ENCODE peak calls at places on chromosomes 13 and 19, in seven cellular contexts. N, A, O, U, V, F and B are unnamed samples.

GRCh38 chr19:50981587-50982146 is 2.0 kb downstream of the KLK7 start:
- DNase-seq in N (no peak), A (no peak), O (no peak), U (no peak), V (no peak), F (no peak), B (no peak)

GRCh38 chr19:46416077-46416709 is 2.8 kb upstream of the CCDC8 start:
- DNase-seq in N (peak), A (peak), O (peak), U (peak), V (peak), F (peak), B (peak)

GRCh38 chr19:3210347-3211017 is 14.0 kb upstream of the CELF5 start:
- DNase-seq in N (peak), A (no peak), O (peak), U (peak), V (peak), F (peak), B (no peak)

GRCh38 chr19:51719251-51719901 is 4.4 kb downstream of the HAS1 start:
- DNase-seq in N (peak), A (no peak), O (no peak), U (peak), V (no peak), F (no peak), B (no peak)

GRCh38 chr13:62210951-62211350 is 795.3 kb upstream of the PCDH20 start:
- DNase-seq in N (no peak), A (no peak), O (no peak), U (no peak), V (no peak), F (no peak), B (no peak)

GRCh38 chr13:97945792-97946419 is 7.6 kb upstream of the IPO5 start:
- DNase-seq in N (no peak), A (peak), O (no peak), U (no peak), V (no peak), F (no peak), B (no peak)

GRCh38 chr19:6728346-6728745 is 7.9 kb upstream of the C3 start:
- DNase-seq in N (no peak), A (no peak), O (no peak), U (no peak), V (no peak), F (no peak), B (no peak)

GRCh38 chr19:50658438-50659317 is 9.4 kb downstream of the C19orf81 start:
- DNase-seq in N (peak), A (peak), O (no peak), U (peak), V (peak), F (peak), B (peak)

GRCh38 chr13:44903596-44903995 is 85.7 kb downstream of the NUFIP1 start:
- DNase-seq in N (no peak), A (peak), O (peak), U (no peak), V (peak), F (no peak), B (no peak)

GRCh38 chr19:36401475-36401874 is 17.0 kb downstream of the ZFP82 start:
- DNase-seq in N (no peak), A (no peak), O (no peak), U (no peak), V (no peak), F (no peak), B (no peak)

GRCh38 chr13:67120872-67121531 is 109.1 kb downstream of the PCDH9 start:
- DNase-seq in N (no peak), A (peak), O (peak), U (no peak), V (no peak), F (no peak), B (no peak)

GRCh38 chr13:43054803-43055802 is 31.7 kb downstream of the DNAJC15 start:
- DNase-seq in N (peak), A (peak), O (peak), U (no peak), V (peak), F (no peak), B (peak)

GRCh38 chr19:57477191-57478008 is at the start of gene ZNF772:
- DNase-seq in N (peak), A (peak), O (peak), U (peak), V (peak), F (peak), B (peak)

GRCh38 chr13:40974460-40975407 is 44.4 kb downstream of the ELF1 start:
- DNase-seq in N (peak), A (peak), O (peak), U (no peak), V (peak), F (no peak), B (peak)

GRCh38 chr19:46271488-46272197 is 25.2 kb upstream of the HIF3A start:
- DNase-seq in N (no peak), A (peak), O (peak), U (no peak), V (peak), F (peak), B (no peak)

GRCh38 chr13:28636677-28637317 is 22.1 kb upstream of the POMP start:
- DNase-seq in N (peak), A (peak), O (peak), U (peak), V (peak), F (peak), B (peak)

GRCh38 chr19:44003461-44004134 is 841 bp downstream of the ZNF230 start:
- DNase-seq in N (no peak), A (no peak), O (peak), U (peak), V (no peak), F (no peak), B (no peak)

GRCh38 chr13:30053904-30054303 is 203.5 kb upstream of the UBL3 start:
- DNase-seq in N (peak), A (no peak), O (no peak), U (no peak), V (peak), F (no peak), B (no peak)

GRCh38 chr19:55283548-55284393 is at the start of gene BRSK1:
- DNase-seq in N (peak), A (peak), O (peak), U (peak), V (peak), F (no peak), B (peak)

GRCh38 chr19:51317381-51317780 is 5.9 kb downstream of the IGLON5 start:
- DNase-seq in N (no peak), A (no peak), O (no peak), U (no peak), V (no peak), F (no peak), B (no peak)

GRCh38 chr19:14576363-14576762 is 4.5 kb upstream of the NDUFB7 start:
- DNase-seq in N (no peak), A (no peak), O (no peak), U (no peak), V (no peak), F (no peak), B (no peak)

GRCh38 chr19:23393121-23393520 is 2.1 kb downstream of the ZNF91 start:
- DNase-seq in N (no peak), A (no peak), O (no peak), U (no peak), V (no peak), F (peak), B (no peak)

GRCh38 chr13:54758795-54759194 is 1730.2 kb downstream of the OLFM4 start:
- DNase-seq in N (no peak), A (no peak), O (no peak), U (no peak), V (peak), F (no peak), B (no peak)

GRCh38 chr13:75175575-75175974 is 306.4 kb downstream of the TBC1D4 start:
- DNase-seq in N (no peak), A (peak), O (no peak), U (no peak), V (no peak), F (no peak), B (no peak)

GRCh38 chr13:71285700-71286099 is 581.3 kb downstream of the DACH1 start:
- DNase-seq in N (no peak), A (no peak), O (peak), U (no peak), V (peak), F (no peak), B (no peak)

DNA sequence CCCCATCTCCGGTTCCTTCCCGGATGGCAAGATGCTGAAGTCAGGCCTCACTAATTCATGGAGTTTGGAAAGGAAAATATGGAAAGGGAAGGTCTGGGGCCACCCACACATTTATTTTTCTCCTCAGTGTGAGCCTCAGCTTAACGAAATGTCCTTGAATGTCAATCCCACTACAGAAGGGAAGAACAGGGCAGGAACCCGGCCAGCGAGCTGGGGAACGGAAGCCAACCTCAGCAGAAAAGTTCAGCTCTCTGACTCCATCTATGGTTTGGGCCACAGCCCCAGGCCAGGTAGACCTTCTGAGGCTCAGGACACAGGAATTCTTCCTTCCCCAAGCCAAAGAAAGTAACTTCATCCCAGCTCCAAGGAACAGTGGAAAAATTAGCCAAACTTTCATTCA is 8.4 kb downstream of the C19orf12 start:
- DNase-seq in N (no peak), A (no peak), O (no peak), U (no peak), V (no peak), F (no peak), B (no peak)
- H3K18ac ChIP-seq in N (no peak), A (no peak), O (no peak), U (no peak), V (no peak), F (no peak), B (no peak)

GRCh38 chr13:39493966-39494365 is 109.0 kb downstream of the LHFPL6 start:
- DNase-seq in N (peak), A (no peak), O (no peak), U (no peak), V (no peak), F (no peak), B (no peak)
- H2AK5ac ChIP-seq in N (no peak), A (no peak), O (no peak), U (no peak), V (no peak), F (no peak), B (no peak)

DNA sequence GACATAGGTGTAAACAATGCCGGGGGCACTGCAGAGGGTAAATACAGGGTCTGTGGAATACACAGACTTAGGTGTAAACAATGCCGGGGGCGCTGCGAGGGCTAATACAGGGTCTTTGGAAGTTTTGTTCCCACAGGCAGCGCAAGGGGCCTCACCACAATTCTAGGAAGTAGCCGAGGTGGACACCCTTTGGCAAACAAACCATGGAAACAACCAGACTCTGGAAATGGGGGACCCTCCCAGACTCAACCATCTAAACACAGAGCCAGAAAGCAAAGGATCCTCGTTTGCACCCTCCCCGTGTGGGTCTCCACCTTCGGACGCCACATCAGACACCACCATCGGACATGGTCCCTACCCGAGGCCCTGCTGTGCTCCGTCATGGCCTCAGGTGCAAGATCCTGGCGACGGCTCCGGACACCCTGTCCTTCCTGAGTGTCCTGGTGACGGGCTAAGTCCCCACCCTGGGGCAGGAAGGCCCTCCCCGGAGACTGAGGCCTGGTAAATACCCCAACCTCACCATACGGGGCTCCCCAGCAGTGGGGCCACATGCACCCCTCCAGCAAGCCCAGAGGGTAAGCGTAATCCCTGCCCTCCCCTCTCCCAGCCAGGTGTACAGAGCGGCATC is 16.7 kb upstream of the PLPP2 start:
- DNase-seq in N (no peak), A (no peak), O (no peak), U (no peak), V (no peak), F (no peak), B (no peak)
- H3K18ac ChIP-seq in N (no peak), A (no peak), O (no peak), U (no peak), V (no peak), F (no peak), B (no peak)

DNA sequence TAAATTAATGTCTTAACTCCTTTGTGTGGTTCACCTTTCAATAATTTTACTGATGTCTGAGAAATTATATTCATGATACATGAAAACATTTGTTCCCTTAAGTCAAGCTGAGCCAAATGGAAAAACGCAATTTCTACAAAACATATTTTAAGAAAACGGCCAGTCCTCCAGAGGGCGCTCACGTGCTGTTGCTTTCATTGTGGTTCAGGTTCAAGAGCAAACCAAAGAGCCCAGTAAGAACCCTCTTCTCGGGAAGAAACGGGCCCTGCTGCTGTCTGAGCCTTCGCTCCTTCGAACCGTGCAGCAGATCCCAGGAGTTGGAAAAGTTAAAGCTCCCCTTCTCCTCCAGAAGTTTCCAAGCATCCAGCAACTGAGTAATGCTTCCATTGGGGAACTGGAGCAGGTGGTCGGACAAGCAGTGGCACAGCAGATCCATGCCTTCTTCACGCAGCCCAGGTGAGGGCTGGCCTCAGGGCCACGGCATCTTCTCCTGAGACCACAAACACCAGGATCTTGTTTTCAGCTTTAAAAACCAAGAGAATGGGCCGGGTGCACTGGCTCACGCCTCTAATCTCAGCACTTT is 4.3 kb downstream of the FAAP24 start:
- DNase-seq in N (peak), A (peak), O (peak), U (peak), V (peak), F (peak), B (peak)
- H2AK5ac ChIP-seq in N (no peak), A (no peak), O (no peak), U (no peak), V (no peak), F (no peak), B (no peak)

DNA sequence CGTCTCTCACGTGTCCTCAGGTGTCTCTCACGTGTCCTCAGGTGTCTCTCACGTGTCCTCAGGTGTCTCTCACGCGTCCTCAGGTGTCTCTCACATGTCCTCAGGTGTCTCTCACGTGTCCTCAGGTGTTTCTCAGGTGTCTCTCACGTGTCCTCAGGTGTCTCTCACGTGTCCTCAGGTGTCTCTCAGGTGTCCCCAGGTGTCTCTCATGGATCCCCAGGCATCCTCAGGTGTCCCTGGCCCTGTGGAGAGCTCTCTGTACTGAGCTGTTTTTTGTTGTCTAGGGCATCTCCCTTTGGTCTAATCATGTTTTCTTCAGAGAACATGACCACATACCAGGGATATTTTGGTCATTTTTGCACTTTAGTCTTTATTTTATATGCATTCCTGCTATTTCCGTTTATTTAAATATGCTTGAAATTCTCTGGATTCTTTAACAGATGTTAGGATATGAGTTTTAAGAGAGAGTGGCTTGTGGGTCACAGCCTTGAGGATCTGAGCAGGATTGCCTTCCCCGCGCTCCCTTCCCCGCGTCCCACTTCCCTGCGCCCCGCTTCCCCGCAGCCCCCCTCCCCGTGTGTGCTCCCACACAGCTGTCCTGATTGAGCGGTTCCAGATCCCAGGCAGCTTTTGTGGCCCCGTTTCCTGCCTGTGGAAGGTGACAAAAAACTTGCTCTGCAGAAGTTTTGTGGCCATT is 31.9 kb downstream of the ATP4B start:
- DNase-seq in N (no peak), A (peak), O (peak), U (no peak), V (peak), F (no peak), B (no peak)
- H3K18ac ChIP-seq in N (no peak), A (peak), O (no peak), U (no peak), V (no peak), F (no peak), B (no peak)

DNA sequence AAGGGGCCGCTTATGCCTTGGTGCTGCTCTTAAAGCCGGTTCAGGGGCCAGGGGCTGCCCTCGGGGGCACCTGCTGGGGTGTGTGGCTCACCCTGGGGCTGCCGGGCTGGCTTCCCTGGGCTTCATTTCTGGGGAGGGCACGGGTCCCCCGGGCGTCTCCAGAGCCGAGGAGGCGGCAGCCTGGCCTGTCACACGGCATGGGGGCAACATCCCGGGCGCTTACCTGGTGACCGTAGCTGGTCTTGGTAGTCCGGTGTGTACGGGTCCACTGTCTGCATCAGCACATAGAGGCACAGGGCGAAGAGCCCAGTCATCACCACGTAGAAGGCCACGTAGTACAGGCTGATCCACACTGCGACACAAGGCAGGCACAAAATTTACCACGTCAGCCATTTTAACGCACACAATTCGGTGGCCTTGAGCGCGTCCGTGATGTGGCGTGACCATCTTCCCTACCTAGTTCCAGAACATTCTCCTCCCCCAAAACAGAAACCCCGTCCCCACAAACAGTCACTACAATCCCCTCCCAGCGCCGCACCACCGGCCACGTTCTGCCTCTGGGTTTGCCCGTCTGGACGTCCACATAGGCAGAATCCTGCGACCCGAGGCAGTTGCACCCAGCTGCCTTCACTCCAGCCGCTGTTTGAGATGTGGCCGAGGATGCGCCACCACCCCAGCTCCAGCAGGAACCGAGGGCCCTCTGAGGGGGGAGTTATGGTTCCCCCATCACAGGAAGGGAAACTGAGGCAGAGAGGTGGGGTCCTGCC is 3.2 kb downstream of the ATP4B start:
- DNase-seq in N (no peak), A (no peak), O (no peak), U (no peak), V (no peak), F (no peak), B (no peak)
- H2AK5ac ChIP-seq in N (no peak), A (no peak), O (no peak), U (no peak), V (no peak), F (no peak), B (peak)

GRCh38 chr13:49183672-49184315 is 36.3 kb upstream of the MLNR start:
- DNase-seq in N (no peak), A (peak), O (no peak), U (no peak), V (peak), F (no peak), B (no peak)
- H3K18ac ChIP-seq in N (no peak), A (no peak), O (no peak), U (no peak), V (peak), F (no peak), B (no peak)

DNA sequence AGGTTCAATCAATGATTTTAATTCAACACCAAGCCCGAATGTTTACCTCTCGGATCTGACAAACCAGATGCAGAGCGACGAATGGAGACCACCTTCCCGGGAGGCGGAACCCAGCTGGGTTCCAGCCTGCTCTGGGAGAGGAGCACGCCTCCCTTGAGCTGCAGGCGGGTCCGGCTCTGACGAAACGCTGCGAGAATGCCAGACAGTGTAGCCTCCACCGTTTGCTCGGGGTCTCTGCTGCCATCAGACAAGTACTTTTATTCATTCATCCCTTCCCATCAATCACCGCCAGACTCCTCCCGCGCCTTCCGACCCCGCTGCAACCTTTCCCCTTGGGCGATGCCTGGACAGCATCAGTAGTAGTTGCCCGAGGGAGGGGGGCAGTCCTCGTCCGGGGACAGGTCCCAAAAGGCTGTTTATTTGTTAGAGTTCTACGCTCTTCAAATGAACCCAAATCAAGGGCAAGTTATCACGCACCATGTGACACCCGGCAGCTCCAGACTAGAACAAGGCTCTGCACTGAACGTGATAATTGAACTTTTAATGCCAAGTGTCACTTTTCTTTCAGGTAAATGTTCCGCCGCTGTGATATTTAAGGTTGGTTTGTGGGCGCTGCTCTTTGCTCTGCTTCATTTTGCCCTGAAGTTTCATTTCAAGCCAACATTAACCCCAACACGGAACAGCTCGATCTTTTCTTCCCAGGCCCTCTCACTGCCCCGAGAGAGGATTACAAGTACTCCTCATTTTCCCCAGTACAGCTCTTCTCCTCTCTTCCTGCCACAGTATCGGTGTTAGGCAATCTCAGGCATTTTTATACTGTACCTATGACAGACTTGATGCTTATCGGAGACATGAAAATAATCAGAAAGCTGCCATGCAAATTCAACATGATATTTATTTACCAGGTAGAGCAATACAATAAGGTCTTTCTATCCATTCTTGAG is 992 bp upstream of the EDNRB start:
- DNase-seq in N (peak), A (peak), O (peak), U (peak), V (peak), F (no peak), B (peak)
- H2AK5ac ChIP-seq in N (no peak), A (no peak), O (no peak), U (no peak), V (no peak), F (no peak), B (no peak)